ENCODE peak calls at places on chromosome 1, in four cellular contexts. B, R, D and T are unnamed samples. For H3K4me1, the result is how much of the 10 kb centered on the place peaks cover.

GRCh38 chr1:13779930-13780329 is 79.9 kb downstream of the PRDM2 start:
- DNase-seq in B (no peak), R (no peak), D (no peak), T (no peak)

GRCh38 chr1:117683571-117684285 is 77.9 kb downstream of the TENT5C start:
- DNase-seq in B (peak), R (no peak), D (no peak), T (no peak)

GRCh38 chr1:169892819-169893644 is 664 bp downstream of the SCYL3 start:
- DNase-seq in B (peak), R (no peak), D (no peak), T (no peak)

GRCh38 chr1:2126331-2127180 is 68.0 kb downstream of the FAAP20 start:
- DNase-seq in B (no peak), R (no peak), D (no peak), T (no peak)

GRCh38 chr1:220498188-220498587 is 29.7 kb upstream of the MARK1 start:
- DNase-seq in B (peak), R (no peak), D (no peak), T (peak)

GRCh38 chr1:174666248-174666647 is 218.5 kb downstream of the GPR52 start:
- DNase-seq in B (no peak), R (no peak), D (no peak), T (no peak)

GRCh38 chr1:50978852-50979781 is 9.1 kb downstream of the CDKN2C start:
- DNase-seq in B (no peak), R (peak), D (no peak), T (no peak)

GRCh38 chr1:184170719-184171118 is 119.2 kb downstream of the TSEN15 start:
- DNase-seq in B (no peak), R (no peak), D (no peak), T (no peak)

GRCh38 chr1:33718166-33718565 is 145.7 kb upstream of the HMGB4 start:
- DNase-seq in B (no peak), R (no peak), D (peak), T (no peak)

GRCh38 chr1:183043872-183044859 is 20.9 kb downstream of the LAMC1 start:
- DNase-seq in B (peak), R (no peak), D (no peak), T (no peak)

GRCh38 chr1:53460211-53460634 is 1.0 kb downstream of the DMRTB1 start:
- DNase-seq in B (no peak), R (no peak), D (no peak), T (no peak)

GRCh38 chr1:162538815-162539431 is 22.6 kb upstream of the UAP1 start:
- DNase-seq in B (peak), R (no peak), D (no peak), T (peak)

GRCh38 chr1:109786531-109787021 is 22.9 kb upstream of the EPS8L3 start:
- DNase-seq in B (no peak), R (no peak), D (no peak), T (no peak)

GRCh38 chr1:167430134-167430848 is 88.0 kb downstream of the CD247 start:
- DNase-seq in B (no peak), R (no peak), D (peak), T (no peak)

GRCh38 chr1:24018611-24019580 is 38.8 kb upstream of the SRSF10 start:
- DNase-seq in B (peak), R (peak), D (peak), T (peak)

GRCh38 chr1:28601696-28602095 is 9.6 kb downstream of the RAB42 start:
- DNase-seq in B (peak), R (no peak), D (no peak), T (peak)

GRCh38 chr1:64031191-64031590 is 172.2 kb upstream of the UBE2U start:
- DNase-seq in B (peak), R (no peak), D (no peak), T (no peak)

GRCh38 chr1:150798509-150798908 is 9.6 kb downstream of the CTSK start:
- DNase-seq in B (peak), R (no peak), D (no peak), T (no peak)

GRCh38 chr1:8390707-8391106 is 72.8 kb downstream of the SLC45A1 start:
- DNase-seq in B (no peak), R (no peak), D (no peak), T (no peak)

GRCh38 chr1:192879416-192879815 is 70.6 kb downstream of the RGS2 start:
- DNase-seq in B (peak), R (no peak), D (no peak), T (no peak)

GRCh38 chr1:37567023-37567422 is 10.3 kb downstream of the DNALI1 start:
- DNase-seq in B (no peak), R (no peak), D (no peak), T (no peak)

GRCh38 chr1:29264773-29265389 is 28.6 kb downstream of the PTPRU start:
- DNase-seq in B (peak), R (no peak), D (no peak), T (peak)

GRCh38 chr1:162649606-162650005 is 17.3 kb downstream of the DDR2 start:
- DNase-seq in B (peak), R (no peak), D (no peak), T (no peak)

GRCh38 chr1:24693827-24694379 is 50.8 kb downstream of the SRRM1 start:
- DNase-seq in B (no peak), R (no peak), D (no peak), T (no peak)

GRCh38 chr1:160189649-160190625 is at the start of gene CASQ1:
- DNase-seq in B (peak), R (no peak), D (no peak), T (no peak)

GRCh38 chr1:5888606-5889211 is 103.5 kb downstream of the NPHP4 start:
- DNase-seq in B (no peak), R (no peak), D (peak), T (no peak)

GRCh38 chr1:207058878-207059867 is 6.1 kb downstream of the PFKFB2 start:
- DNase-seq in B (no peak), R (no peak), D (peak), T (no peak)

GRCh38 chr1:158458263-158458662 is 3.4 kb upstream of the OR10K1 start:
- DNase-seq in B (no peak), R (no peak), D (no peak), T (no peak)

GRCh38 chr1:234997201-234998173 is 131.2 kb downstream of the TOMM20 start:
- DNase-seq in B (peak), R (peak), D (no peak), T (peak)

GRCh38 chr1:66682106-66682505 is 70.2 kb upstream of the DYNLT5 start:
- DNase-seq in B (no peak), R (no peak), D (no peak), T (no peak)

GRCh38 chr1:147751346-147751745 is 9.1 kb downstream of the GJA5 start:
- DNase-seq in B (no peak), R (no peak), D (no peak), T (no peak)

GRCh38 chr1:14599173-14599754 is 779 bp downstream of the KAZN start:
- DNase-seq in B (no peak), R (no peak), D (peak), T (no peak)

GRCh38 chr1:10108948-10109347 is 76.2 kb downstream of the UBE4B start:
- DNase-seq in B (peak), R (no peak), D (no peak), T (no peak)
- H3K27ac ChIP-seq in B (peak), R (no peak), D (no peak), T (no peak)

DNA sequence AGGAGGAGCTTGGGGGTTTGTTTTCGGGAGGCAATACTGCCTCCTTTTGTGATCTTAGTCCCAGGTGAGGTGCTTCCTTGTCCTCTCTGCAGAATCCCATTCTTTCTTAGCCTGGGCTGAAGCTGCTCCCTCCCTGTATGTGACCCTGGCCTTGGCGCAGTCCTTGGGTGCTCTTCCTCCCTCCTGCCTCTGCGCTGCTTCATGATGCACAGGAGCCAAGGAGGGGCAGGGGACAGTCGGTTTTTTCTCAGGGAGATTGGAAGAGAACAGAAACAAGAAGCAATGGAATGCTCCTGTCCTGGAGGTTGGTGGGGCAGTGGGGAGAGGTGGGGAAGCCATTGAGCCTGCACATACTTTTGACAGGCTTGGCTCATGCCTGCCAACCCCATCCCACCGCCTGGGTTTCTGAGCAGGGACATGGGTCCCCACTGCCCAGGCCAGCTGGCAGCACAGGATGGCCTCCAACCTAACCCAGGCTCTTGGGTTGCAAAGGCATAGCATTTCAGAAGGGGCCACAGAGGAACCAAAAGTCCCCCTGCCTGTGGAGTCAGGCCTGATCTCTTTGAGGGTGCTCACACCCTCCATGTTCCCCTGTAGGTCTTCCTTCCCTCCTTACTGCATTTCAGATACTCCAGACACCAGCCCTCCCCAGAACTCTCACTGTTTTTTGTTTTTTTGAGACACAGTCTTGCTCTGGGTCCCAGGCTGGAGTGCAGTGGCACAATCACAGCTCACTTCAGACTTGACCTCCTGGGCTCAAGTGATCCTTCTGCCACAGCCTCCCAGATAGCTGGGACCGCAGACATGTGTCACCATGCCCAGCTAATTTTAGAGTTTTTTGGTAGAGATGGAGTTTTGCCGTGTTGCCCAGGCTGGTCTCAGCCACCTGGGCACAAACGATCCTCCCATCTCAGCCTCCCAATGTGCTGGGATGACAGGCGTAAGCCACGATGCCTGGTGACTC is 16.1 kb downstream of the IL6R start:
- DNase-seq in B (no peak), R (no peak), D (no peak), T (no peak)
- H3K4me1 ChIP-seq in B (half or more), R (under half), D (under half), T (half or more)

DNA sequence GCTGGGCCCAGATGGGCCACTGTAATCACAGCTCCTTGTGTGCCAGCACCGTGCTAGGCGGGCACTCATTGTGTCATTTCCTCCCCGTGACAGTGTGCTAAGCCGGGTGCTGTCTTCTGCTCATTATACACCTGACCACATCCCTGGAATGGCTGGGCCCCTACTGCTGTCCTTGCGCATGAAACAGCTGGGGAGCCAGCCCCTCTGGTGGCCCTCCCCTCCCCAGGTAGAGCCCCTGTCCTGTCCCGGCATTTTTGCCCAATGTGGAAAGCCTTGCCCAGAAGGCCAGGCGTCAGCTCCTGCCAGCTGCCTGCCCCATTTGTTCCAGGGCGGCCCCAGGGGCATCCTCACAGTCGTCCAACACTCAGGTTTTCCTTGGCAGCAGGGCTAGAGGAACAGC is 107.4 kb upstream of the CASZ1 start:
- DNase-seq in B (no peak), R (no peak), D (no peak), T (no peak)
- H3K27ac ChIP-seq in B (no peak), R (no peak), D (no peak), T (no peak)

GRCh38 chr1:201487742-201488141 is 18.8 kb upstream of the PHLDA3 start:
- DNase-seq in B (no peak), R (no peak), D (no peak), T (no peak)
- H3K4me1 ChIP-seq in B (under half), R (under half), D (under half), T (under half)

GRCh38 chr1:59378621-59379020 is 81.7 kb downstream of the FGGY start:
- DNase-seq in B (no peak), R (no peak), D (no peak), T (no peak)

GRCh38 chr1:59389847-59390246 is 93.0 kb downstream of the FGGY start:
- DNase-seq in B (no peak), R (no peak), D (no peak), T (no peak)

GRCh38 chr1:59379028-59379728 is 82.3 kb downstream of the FGGY start:
- DNase-seq in B (no peak), R (no peak), D (no peak), T (peak)

GRCh38 chr1:59383963-59384362 is 87.1 kb downstream of the FGGY start:
- DNase-seq in B (no peak), R (no peak), D (no peak), T (no peak)

GRCh38 chr1:59384443-59384842 is 87.5 kb downstream of the FGGY start:
- DNase-seq in B (no peak), R (no peak), D (no peak), T (no peak)
- H3K27ac ChIP-seq in B (no peak), R (no peak), D (no peak), T (no peak)

DNA sequence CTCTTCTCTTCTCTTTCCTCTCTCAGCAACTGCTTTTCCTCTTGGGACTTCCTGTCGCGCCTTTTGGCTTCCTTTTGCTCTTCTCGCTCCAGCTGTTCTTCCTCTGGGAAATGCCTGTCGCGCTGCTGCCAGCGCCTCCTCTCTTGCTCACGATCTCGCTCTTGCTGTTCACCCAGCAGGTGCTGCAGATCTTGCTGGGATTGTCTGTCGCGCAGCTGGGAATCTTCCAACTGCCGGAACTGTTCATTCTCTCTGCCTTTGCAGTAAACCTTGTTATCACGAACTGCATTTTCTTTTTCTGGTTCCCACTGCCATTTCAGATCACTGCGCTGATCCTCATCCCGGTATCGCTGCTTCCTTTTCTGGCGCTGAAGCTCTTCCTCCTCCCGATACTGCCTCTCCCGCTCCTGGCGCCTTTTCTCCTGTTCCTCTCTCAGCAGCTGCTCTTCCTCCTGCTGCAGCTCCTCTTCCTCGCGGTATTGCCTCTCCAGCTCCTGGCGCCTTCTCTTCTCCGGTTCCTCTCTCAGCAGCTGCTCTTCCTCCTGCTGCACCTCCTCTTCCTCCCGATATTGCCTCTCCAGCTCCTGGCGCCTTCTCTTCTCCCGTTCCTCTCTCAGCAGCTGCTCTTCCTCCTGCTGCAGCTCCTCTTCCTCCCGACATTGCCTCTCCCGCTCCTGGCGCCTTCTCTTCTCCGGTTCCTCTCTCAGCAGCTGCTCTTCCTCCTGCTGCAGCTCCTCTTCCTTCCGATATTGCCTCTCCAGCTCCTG is 5.8 kb downstream of the TCHH start:
- DNase-seq in B (no peak), R (no peak), D (peak), T (no peak)
- H3K4me1 ChIP-seq in B (under half), R (under half), D (under half), T (under half)

GRCh38 chr1:236261898-236262297 is 19.9 kb downstream of the ERO1B start:
- DNase-seq in B (no peak), R (no peak), D (no peak), T (no peak)
- H3K27ac ChIP-seq in B (no peak), R (no peak), D (no peak), T (no peak)